ENCODE peak calls at places on chromosome 2, in ten cellular contexts. V, Q, K, A, J, C, P, I, W and X are unnamed samples.

GRCh38 chr2:70089220-70089945 is 2.1 kb downstream of the PCBP1 start:
- DNase-seq in Q (no peak), K (no peak), P (peak; percentile 28), I (peak; percentile 62), C (no peak), V (no peak), J (peak; percentile 44), A (peak; percentile 33), W (no peak), X (peak; percentile 27)

GRCh38 chr2:110206056-110206455 is 1.2 kb upstream of the NPHP1 start:
- DNase-seq in C (no peak), W (no peak), J (no peak), V (no peak), P (peak; percentile 24), Q (no peak), A (no peak), I (no peak), K (no peak), X (peak; percentile 8)

GRCh38 chr2:113237604-113238003 is 41.1 kb downstream of the PAX8 start:
- DNase-seq in K (no peak), J (no peak), I (no peak), V (no peak), P (no peak), W (no peak), A (no peak), Q (no peak), C (no peak), X (no peak)

GRCh38 chr2:8247905-8248622 is 433.8 kb upstream of the ID2 start:
- DNase-seq in P (peak; percentile 53), I (peak; percentile 84), Q (no peak), V (no peak), J (peak; percentile 27), W (no peak), A (peak; percentile 25), K (no peak), C (no peak), X (no peak)

GRCh38 chr2:136305517-136306192 is 187.7 kb upstream of the CXCR4 start:
- DNase-seq in W (no peak), V (peak; percentile 22), I (no peak), K (peak; percentile 33), P (no peak), C (no peak), A (peak; percentile 57), J (no peak), Q (no peak), X (no peak)

GRCh38 chr2:174535083-174535482 is 48.3 kb upstream of the GPR155 start:
- DNase-seq in Q (no peak), I (no peak), K (no peak), C (no peak), V (no peak), A (peak; percentile 83), J (no peak), P (no peak), W (no peak), X (no peak)

GRCh38 chr2:207473203-207473865 is 56.4 kb upstream of the CREB1 start:
- DNase-seq in Q (peak; percentile 78), P (peak; percentile 92), I (no peak), J (no peak), K (no peak), V (no peak), C (peak; percentile 48), A (peak; percentile 69), W (peak; percentile 55), X (peak; percentile 84)

GRCh38 chr2:113762377-113763118 is 6.1 kb upstream of the SLC35F5 start:
- DNase-seq in W (peak; percentile 38), I (no peak), K (no peak), P (peak; percentile 88), V (no peak), C (no peak), J (no peak), Q (no peak), A (no peak), X (peak; percentile 63)

GRCh38 chr2:42296226-42296625 is 64.8 kb downstream of the COX7A2L start:
- DNase-seq in W (no peak), Q (no peak), J (no peak), C (no peak), I (no peak), A (no peak), V (no peak), P (no peak), K (no peak), X (no peak)

GRCh38 chr2:27891820-27892105 is 1.2 kb downstream of the BABAM2 start:
- DNase-seq in K (no peak), C (no peak), V (no peak), A (no peak), Q (no peak), J (no peak), W (no peak), I (no peak), P (peak; percentile 51), X (no peak)

GRCh38 chr2:60948926-60949579 is 67.7 kb downstream of the REL start:
- DNase-seq in J (no peak), A (no peak), W (no peak), Q (no peak), V (no peak), K (no peak), C (no peak), I (no peak), P (peak; percentile 52), X (peak; percentile 22)

GRCh38 chr2:167843203-167843602 is 404.2 kb downstream of the STK39 start:
- DNase-seq in V (no peak), C (no peak), P (no peak), I (no peak), A (no peak), Q (no peak), W (no peak), J (no peak), K (no peak), X (no peak)

GRCh38 chr2:224754129-224754528 is 38.0 kb upstream of the CCDC195 start:
- DNase-seq in I (no peak), K (no peak), P (peak; percentile 99), J (no peak), A (no peak), Q (no peak), W (no peak), V (no peak), C (no peak), X (peak; percentile 39)

GRCh38 chr2:202375006-202375610 is 1.0 kb upstream of the BMPR2 start:
- DNase-seq in P (peak; percentile 81), C (no peak), J (peak; percentile 62), W (no peak), Q (no peak), V (peak; percentile 85), K (peak; percentile 9), I (peak; percentile 79), A (peak; percentile 48), X (peak; percentile 81)

GRCh38 chr2:155815275-155815674 is 517.2 kb downstream of the NR4A2 start:
- DNase-seq in W (no peak), P (no peak), C (no peak), V (no peak), K (no peak), Q (no peak), J (no peak), I (no peak), A (no peak), X (no peak)

GRCh38 chr2:155810411-155810810 is 522.1 kb downstream of the NR4A2 start:
- DNase-seq in V (no peak), Q (no peak), C (no peak), J (no peak), P (no peak), K (no peak), A (no peak), W (no peak), I (no peak), X (no peak)

DNA sequence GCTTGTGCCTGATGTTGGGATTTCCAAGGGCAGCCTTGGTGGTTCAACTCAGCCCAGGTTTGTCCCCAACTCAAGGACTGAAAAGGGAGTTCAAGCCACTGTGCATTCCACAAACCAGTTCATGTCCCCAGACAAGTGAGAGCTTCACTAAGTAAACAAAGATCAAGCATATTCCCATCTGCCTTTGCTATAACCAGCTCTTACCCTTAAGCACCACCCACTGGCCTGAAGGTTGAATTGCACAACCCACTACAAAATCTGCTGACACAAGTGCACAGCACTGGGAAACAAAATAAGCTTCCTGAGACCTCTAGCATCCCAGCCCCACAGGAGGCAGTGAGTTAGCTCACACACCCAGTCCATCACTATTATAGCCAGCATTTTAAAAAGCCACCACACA is 516.7 kb downstream of the NR4A2 start:
- DNase-seq in J (no peak), A (peak; percentile 67), W (no peak), I (no peak), Q (peak; percentile 52), P (peak; percentile 2), C (peak; percentile 7), V (no peak), K (no peak), X (no peak)
- TF ChIP-seq CTCF in J (no peak), A (peak; percentile 79), W (peak; percentile 61), I (no peak), Q (peak; percentile 47), P (no peak), C (peak; percentile 51), V (no peak), K (no peak), X (no peak)

GRCh38 chr2:91477731-91478672 is 2786.5 kb downstream of the RPIA start:
- DNase-seq in K (no peak), P (no peak), V (peak; percentile 91), Q (no peak), I (peak; percentile 67), W (no peak), C (no peak), A (no peak), J (no peak), X (no peak)
- H3K4me3 ChIP-seq in K (no peak overlapping the region), P (peak overlapping the region; percentile 46), V (peak overlapping the region; percentile 31), Q (peak overlapping the region; percentile 40), I (peak overlapping the region; percentile 43), W (peak overlapping the region; percentile 49), C (peak overlapping the region; percentile 49), A (peak overlapping the region; percentile 46), J (peak overlapping the region; percentile 67), X (peak overlapping the region; percentile 40)

GRCh38 chr2:15668611-15669305 is 77.1 kb downstream of the DDX1 start:
- DNase-seq in Q (no peak), I (peak; percentile 21), K (no peak), C (peak; percentile 97), J (no peak), A (peak; percentile 88), P (no peak), V (no peak), W (no peak), X (peak; percentile 79)
- TF ChIP-seq CTCF in Q (no peak), I (no peak), K (no peak), C (no peak), J (no peak), A (no peak), P (no peak), V (no peak), W (no peak), X (no peak)

DNA sequence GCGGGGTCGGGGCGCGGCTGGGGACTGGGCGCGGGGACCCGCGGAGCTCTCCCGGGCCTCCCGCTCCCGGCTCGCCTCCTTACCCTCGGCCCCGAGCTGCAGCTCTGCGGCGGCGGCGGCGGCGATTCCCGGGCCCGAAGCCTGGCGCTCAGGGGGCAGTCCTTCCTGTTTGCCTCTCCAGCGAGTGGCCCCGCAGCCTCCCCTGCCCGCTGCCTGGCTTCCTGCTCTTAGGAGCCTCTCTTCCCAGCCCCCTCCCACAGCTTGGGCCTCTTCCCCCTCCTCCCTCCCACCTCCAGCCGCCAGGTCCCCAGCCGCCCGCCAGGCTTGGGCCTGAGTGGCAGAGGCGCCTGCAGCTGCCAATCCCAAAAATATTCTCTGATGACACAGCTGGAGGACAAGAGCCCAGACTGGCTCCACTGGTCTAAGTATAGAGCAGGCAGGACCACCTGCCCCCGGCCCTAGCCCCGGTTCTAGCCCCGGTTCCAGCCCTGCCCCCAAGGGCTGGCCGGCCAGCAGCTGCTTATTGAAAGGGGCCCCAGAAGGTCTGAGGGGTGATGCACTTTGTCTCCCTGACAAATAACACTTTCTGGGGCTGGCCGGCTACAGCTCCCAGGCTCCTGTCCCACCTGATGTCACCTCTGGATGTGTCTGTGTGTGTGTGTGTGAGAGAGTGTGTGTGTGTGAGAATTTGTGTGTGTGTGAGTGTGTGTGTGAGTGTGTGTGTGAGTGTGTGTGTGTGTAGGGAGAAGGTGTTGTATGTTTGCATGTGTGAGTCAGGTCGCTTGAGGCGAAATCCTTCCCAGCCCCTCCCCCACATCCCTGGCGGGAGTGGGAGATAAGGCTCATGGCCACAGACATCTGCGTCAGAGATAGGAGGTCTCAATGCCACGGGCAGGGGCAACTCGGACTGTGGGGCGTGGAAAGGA is at the start of gene OBSL1:
- DNase-seq in K (no peak), W (no peak), Q (no peak), A (peak; percentile 92), V (peak; percentile 91), C (peak; percentile 52), J (peak; percentile 78), I (peak; percentile 87), P (peak; percentile 69), X (peak; percentile 85)
- H3K4me3 ChIP-seq in K (peak within 1 kb of the TSS; percentile 27), W (peak within 1 kb of the TSS; percentile 70), Q (peak within 1 kb of the TSS; percentile 63), A (peak within 1 kb of the TSS; percentile 64), V (peak within 1 kb of the TSS; percentile 67), C (peak within 1 kb of the TSS; percentile 52), J (peak within 1 kb of the TSS; percentile 81), I (peak within 1 kb of the TSS; percentile 70), P (peak within 1 kb of the TSS; percentile 74), X (peak within 1 kb of the TSS; percentile 69)